ENCODE peak calls at places on chromosome 22, in nine cellular contexts. G is chondrocyte; P is stimulated activated CD8-positive, alpha-beta memory T cell treated with anti-CD3 and anti-CD28 coated beads, Interleukin-15, amount 100 ng/mL, for 1 hour; C is WTC11; M is NCI-H1436; S is HTR-8/SVneo; Z is NCI-H2171; W is H54; F is left cardiac atrium. H is an unnamed sample.

GRCh38 chr22:38754247-38755154 is 1.3 kb downstream of the SUN2 start:
- DNase-seq in G (no peak), P (no peak), C (no peak), M (no peak), S (peak; percentile 15), Z (peak; percentile 52), W (peak; percentile 19), F (peak; percentile 72), H (peak; percentile 99)

GRCh38 chr22:47064016-47064415 is 301.6 kb downstream of the TBC1D22A start:
- DNase-seq in G (peak; percentile 80), P (no peak), C (no peak), M (no peak), S (no peak), Z (no peak), W (no peak), F (no peak), H (no peak)

GRCh38 chr22:37373451-37373850 is 53.8 kb downstream of the ELFN2 start:
- DNase-seq in G (no peak), P (no peak), C (no peak), M (no peak), S (no peak), Z (no peak), W (no peak), F (no peak), H (no peak)

GRCh38 chr22:41573677-41574264 is 13.0 kb downstream of the CSDC2 start:
- DNase-seq in G (no peak), P (no peak), C (no peak), M (no peak), S (no peak), Z (no peak), W (no peak), F (no peak), H (no peak)

GRCh38 chr22:24090581-24090980 is 79.5 kb downstream of the CABIN1 start:
- DNase-seq in G (peak; percentile 59), P (no peak), C (no peak), M (no peak), S (no peak), Z (no peak), W (no peak), F (no peak), H (no peak)

GRCh38 chr22:21042978-21043855 is 2.5 kb upstream of the LRRC74B start:
- DNase-seq in G (no peak), P (no peak), C (no peak), M (no peak), S (no peak), Z (no peak), W (no peak), F (no peak), H (no peak)

GRCh38 chr22:19461506-19461905 is 14.0 kb upstream of the C22orf39 start:
- DNase-seq in G (no peak), P (no peak), C (no peak), M (no peak), S (no peak), Z (no peak), W (no peak), F (no peak), H (no peak)

GRCh38 chr22:26360169-26360885 is 68.7 kb upstream of the ASPHD2 start:
- DNase-seq in G (no peak), P (peak; percentile 46), C (peak; percentile 81), M (peak; percentile 61), S (peak; percentile 51), Z (peak; percentile 63), W (peak; percentile 15), F (peak; percentile 55), H (peak; percentile 49)

GRCh38 chr22:46500201-46500600 is 37.2 kb downstream of the CELSR1 start:
- DNase-seq in G (no peak), P (no peak), C (peak; percentile 76), M (no peak), S (no peak), Z (no peak), W (no peak), F (no peak), H (no peak)

GRCh38 chr22:33706100-33706499 is 214.2 kb downstream of the LARGE1 start:
- DNase-seq in G (no peak), P (no peak), C (peak; percentile 19), M (no peak), S (no peak), Z (no peak), W (no peak), F (no peak), H (no peak)

GRCh38 chr22:45179276-45180049 is 15.7 kb downstream of the NUP50 start:
- DNase-seq in G (no peak), P (no peak), C (no peak), M (no peak), S (no peak), Z (no peak), W (no peak), F (no peak), H (no peak)

GRCh38 chr22:50476819-50477344 is 2.0 kb upstream of the SBF1 start:
- DNase-seq in G (no peak), P (no peak), C (no peak), M (peak; percentile 89), S (no peak), Z (peak; percentile 18), W (no peak), F (no peak), H (no peak)